ENCODE peak calls at places on chromosome 9, in six cellular contexts. U is spleen, N is fibroblast of lung, Q is thoracic aorta, S is endothelial cell, D is SK-N-SH. B is an unnamed sample.

GRCh38 chr9:111375817-111376564 is 46.0 kb upstream of the OR2K2 start:
- DNase-seq in U (no peak), N (peak), Q (no peak), S (no peak), D (no peak), B (no peak)

GRCh38 chr9:4144869-4145268 is 155.0 kb downstream of the GLIS3 start:
- DNase-seq in U (no peak), N (no peak), Q (no peak), S (no peak), D (no peak), B (no peak)

GRCh38 chr9:16294371-16294770 is 576.1 kb downstream of the BNC2 start:
- DNase-seq in U (no peak), N (no peak), Q (no peak), S (no peak), D (no peak), B (no peak)

GRCh38 chr9:110050925-110051355 is 157.0 kb downstream of the C9orf152 start:
- DNase-seq in U (no peak), N (peak), Q (no peak), S (no peak), D (no peak), B (peak)

GRCh38 chr9:86944974-86945867 is 2.1 kb downstream of the GAS1 start:
- DNase-seq in U (peak), N (peak), Q (no peak), S (peak), D (peak), B (no peak)

GRCh38 chr9:35686222-35687203 is 3.2 kb downstream of the TPM2 start:
- DNase-seq in U (no peak), N (peak), Q (no peak), S (no peak), D (no peak), B (no peak)

GRCh38 chr9:126499005-126499910 is 114.5 kb upstream of the LMX1B start:
- DNase-seq in U (peak), N (peak), Q (no peak), S (peak), D (peak), B (no peak)

GRCh38 chr9:88059469-88059868 is 78.8 kb downstream of the SPATA31C2 start:
- DNase-seq in U (no peak), N (no peak), Q (no peak), S (no peak), D (no peak), B (no peak)

GRCh38 chr9:121776009-121776738 is 124.7 kb downstream of the DAB2IP start:
- DNase-seq in U (peak), N (no peak), Q (no peak), S (no peak), D (no peak), B (no peak)

GRCh38 chr9:124311283-124311682 is 53.5 kb downstream of the NEK6 start:
- DNase-seq in U (no peak), N (no peak), Q (no peak), S (no peak), D (no peak), B (no peak)

GRCh38 chr9:124810513-124811355 is 33.8 kb downstream of the OLFML2A start:
- DNase-seq in U (no peak), N (peak), Q (no peak), S (peak), D (peak), B (no peak)

GRCh38 chr9:6644346-6645152 is 980 bp downstream of the GLDC start:
- DNase-seq in U (no peak), N (no peak), Q (no peak), S (no peak), D (no peak), B (no peak)

GRCh38 chr9:37995348-37995737 is 73.7 kb downstream of the SHB start:
- DNase-seq in U (no peak), N (no peak), Q (no peak), S (no peak), D (no peak), B (no peak)

GRCh38 chr9:97857603-97858392 is 4.8 kb downstream of the FOXE1 start:
- DNase-seq in U (no peak), N (no peak), Q (no peak), S (no peak), D (no peak), B (no peak)

GRCh38 chr9:105901514-105902109 is 207.3 kb downstream of the TMEM38B start:
- DNase-seq in U (no peak), N (peak), Q (no peak), S (peak), D (peak), B (no peak)
- TF ChIP-seq CTCF in U (peak), N (peak), Q (no peak), S (peak), D (peak), B (no peak)

GRCh38 chr9:107007361-107007760 is 144.4 kb downstream of the ZNF462 start:
- DNase-seq in U (no peak), N (no peak), Q (no peak), S (no peak), D (no peak), B (no peak)
- TF ChIP-seq CTCF in U (no peak), N (no peak), Q (no peak), S (no peak), D (no peak), B (no peak)

DNA sequence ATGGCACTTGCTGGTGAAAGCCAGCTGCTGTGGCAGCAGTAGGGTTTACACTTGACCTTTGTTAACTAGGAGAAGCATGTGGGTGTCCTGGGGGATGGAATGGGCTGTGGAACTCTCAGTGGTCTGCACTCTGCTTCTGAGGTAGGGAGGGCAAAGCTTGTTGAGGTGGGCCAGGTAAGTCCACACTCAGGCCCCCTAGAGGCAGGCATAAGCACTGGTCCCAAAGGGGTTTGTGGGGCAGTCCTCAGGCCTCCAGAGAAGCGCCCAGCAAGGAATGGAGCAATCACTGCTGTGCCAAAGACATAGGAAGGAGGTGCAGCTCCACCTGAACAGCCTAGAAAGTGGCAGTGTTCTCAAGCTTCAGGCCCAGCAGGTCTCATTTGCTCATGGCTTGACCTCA is 34.7 kb downstream of the INSL4 start:
- DNase-seq in U (no peak), N (no peak), Q (no peak), S (no peak), D (no peak), B (no peak)
- TF ChIP-seq CTCF in U (no peak), N (no peak), Q (no peak), S (no peak), D (peak), B (no peak)

GRCh38 chr9:237141-237857 is 22.6 kb downstream of the DOCK8 start:
- DNase-seq in U (no peak), N (no peak), Q (no peak), S (no peak), D (no peak), B (no peak)

GRCh38 chr9:248278-248961 is 33.8 kb downstream of the DOCK8 start:
- DNase-seq in U (no peak), N (no peak), Q (no peak), S (no peak), D (no peak), B (no peak)

GRCh38 chr9:237858-238345 is 23.2 kb downstream of the DOCK8 start:
- DNase-seq in U (no peak), N (no peak), Q (no peak), S (no peak), D (no peak), B (no peak)

GRCh38 chr9:242461-243080 is 27.9 kb downstream of the DOCK8 start:
- DNase-seq in U (no peak), N (no peak), Q (no peak), S (no peak), D (no peak), B (no peak)
- TF ChIP-seq CTCF in U (no peak), N (no peak), Q (no peak), S (no peak), D (no peak), B (no peak)

GRCh38 chr9:27337833-27338526 is 41.0 kb upstream of the EQTN start:
- DNase-seq in U (no peak), N (no peak), Q (no peak), S (no peak), D (no peak), B (no peak)

GRCh38 chr9:27339661-27340295 is 42.8 kb upstream of the EQTN start:
- DNase-seq in U (no peak), N (no peak), Q (peak), S (no peak), D (no peak), B (no peak)

GRCh38 chr9:27338527-27338903 is 41.6 kb upstream of the EQTN start:
- DNase-seq in U (no peak), N (no peak), Q (no peak), S (no peak), D (no peak), B (no peak)

GRCh38 chr9:27341545-27342294 is 44.8 kb upstream of the EQTN start:
- DNase-seq in U (no peak), N (no peak), Q (no peak), S (no peak), D (no peak), B (no peak)

DNA sequence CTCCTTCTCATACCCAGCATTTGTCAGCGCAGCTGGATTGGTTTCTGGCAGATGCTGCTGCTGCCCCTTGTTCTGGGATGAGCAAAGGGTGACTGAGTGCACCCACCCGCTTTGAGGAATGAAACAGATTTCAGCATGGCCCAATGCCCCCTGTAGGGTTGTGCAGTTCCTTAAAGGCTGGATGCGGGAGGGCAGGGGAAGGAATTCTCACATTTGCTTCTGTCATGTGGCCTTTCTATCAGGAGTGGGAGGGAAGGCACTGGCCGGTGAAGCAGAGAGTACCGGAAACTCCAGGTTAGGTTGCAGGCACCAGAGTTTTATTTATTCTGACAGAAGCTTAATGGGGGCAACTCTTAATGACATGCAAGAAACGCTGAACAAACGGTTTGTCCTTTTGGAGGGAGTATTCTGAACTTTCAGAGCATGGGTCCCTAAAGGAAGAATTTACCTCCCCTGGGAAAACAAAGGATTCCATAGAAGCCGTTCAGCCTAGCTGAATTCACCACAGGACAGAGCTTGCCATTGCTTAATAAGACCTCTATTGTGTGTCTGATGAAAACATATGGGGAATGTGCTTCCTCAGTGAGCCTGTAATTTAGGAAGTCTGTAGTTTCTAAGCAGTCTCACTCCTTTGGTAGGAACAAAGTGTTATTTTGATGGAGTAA is 44.1 kb upstream of the EQTN start:
- DNase-seq in U (no peak), N (no peak), Q (no peak), S (no peak), D (no peak), B (no peak)
- TF ChIP-seq CTCF in U (no peak), N (no peak), Q (no peak), S (no peak), D (no peak), B (no peak)

DNA sequence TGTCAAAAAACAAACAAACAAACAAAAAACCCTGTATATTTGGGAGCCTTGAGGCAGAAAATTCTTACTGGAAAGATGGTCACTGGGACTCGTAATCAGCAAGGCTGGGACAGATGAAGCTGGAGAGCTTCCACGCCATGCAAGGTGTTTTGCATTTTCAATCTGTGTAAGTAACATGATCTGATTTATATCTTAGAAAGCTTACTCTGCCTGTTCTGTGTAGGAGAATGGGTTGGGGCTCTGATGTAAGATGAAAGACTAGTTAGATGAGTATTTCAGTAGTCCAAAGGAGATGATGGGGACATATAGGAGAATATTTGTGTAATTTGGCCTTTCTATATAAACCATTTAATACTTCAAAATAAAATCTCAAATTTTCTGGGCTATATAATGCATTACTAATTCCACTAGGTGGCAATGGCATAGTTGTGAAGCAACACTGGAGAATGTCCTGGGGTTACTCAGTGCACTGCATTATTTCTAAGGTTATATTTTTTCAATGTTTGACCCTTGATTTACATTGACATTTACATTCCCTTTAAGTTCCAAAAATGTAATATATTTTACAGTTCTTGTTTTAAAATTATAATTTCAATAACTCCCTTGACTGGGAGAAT is 21.9 kb upstream of the FSD1L start:
- DNase-seq in U (no peak), N (peak), Q (no peak), S (no peak), D (peak), B (no peak)
- TF ChIP-seq CTCF in U (peak), N (peak), Q (peak), S (peak), D (peak), B (peak)

DNA sequence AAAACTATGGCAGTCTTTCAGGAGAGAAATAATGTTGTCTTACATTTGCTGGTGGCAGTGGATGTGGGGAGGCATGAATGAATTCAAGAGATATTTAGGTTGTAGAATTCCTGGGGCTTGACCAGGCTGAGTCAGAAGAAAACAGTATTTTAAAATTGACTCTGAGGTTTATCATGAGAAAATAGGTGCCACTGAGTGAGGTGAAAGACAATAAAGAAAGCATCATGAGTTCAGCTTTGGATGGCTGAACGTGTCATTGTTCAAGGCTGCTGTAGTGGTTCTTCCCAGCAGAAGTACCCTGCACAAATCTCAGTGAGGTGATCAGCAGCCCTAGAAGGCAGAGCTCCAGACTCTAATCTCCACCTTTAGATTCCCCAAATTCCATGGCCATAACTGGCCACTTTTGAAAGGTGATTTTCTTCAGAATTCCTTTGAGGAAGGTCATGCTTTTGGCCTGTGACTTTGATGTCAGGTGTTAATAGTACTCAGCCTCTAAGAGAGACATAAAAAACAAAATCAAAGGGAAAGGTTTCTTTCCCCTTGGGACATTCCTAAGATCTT is 395.4 kb downstream of the NTRK2 start:
- DNase-seq in U (no peak), N (no peak), Q (no peak), S (no peak), D (no peak), B (no peak)
- TF ChIP-seq CTCF in U (no peak), N (no peak), Q (no peak), S (no peak), D (no peak), B (no peak)

DNA sequence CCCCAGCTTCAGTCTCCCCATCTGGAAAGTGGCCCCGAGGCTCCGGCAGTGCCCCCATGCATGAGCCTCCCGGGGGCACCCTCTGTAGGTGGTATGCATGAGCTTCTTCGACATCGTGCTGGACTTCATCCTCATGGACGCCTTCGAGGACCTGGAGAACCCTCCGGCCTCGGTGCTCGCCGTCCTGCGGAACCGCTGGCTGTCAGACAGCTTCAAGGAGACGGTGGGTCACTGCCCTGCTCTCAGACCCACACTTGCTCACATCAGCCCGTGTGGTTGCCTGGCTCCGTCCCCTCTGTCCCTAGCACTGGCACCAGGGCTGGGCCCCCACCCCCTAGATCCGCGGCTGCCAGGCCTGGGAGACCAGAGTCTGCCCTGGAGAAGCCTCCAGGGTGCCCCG is 12.8 kb upstream of the DOLPP1 start:
- DNase-seq in U (no peak), N (no peak), Q (no peak), S (no peak), D (no peak), B (no peak)
- TF ChIP-seq CTCF in U (no peak), N (no peak), Q (no peak), S (no peak), D (no peak), B (no peak)

DNA sequence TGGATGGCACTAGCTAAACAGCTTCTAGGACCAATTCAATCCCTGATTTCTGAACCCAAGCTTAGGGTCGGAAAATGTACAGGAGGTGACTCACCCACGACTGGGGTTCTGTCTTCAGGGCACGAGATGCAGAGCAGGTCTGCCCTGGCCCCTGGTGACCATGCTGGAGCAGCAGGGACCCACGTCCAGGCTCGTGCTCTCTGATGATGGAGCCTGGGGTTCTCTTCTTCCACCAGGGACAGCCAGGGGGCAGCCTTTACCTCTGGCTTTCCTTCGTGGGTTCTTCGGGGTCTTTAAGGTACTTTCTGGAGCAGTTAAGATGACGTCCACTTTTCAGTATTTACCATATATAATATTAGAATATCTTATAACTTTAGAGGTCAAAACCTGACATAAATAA is 2.1 kb downstream of the CFAP77 start:
- DNase-seq in U (no peak), N (peak), Q (no peak), S (peak), D (peak), B (no peak)
- TF ChIP-seq CTCF in U (no peak), N (peak), Q (no peak), S (peak), D (peak), B (peak)